ENCODE peak calls at places on chromosomes 4 and X, in five cellular contexts. U is left lung, S is A549, G is tibial artery, V is stomach. E is an unnamed sample.

GRCh38 chr4:184994010-184994622 is 24.2 kb upstream of the HELT start:
- DNase-seq in V (no peak), U (no peak), G (no peak), S (no peak), E (no peak)

GRCh38 chrX:77510007-77510406 is 62.8 kb downstream of the FGF16 start:
- DNase-seq in U (no peak), V (no peak), S (no peak), G (no peak), E (no peak)

GRCh38 chr4:147360301-147360700 is 120.6 kb upstream of the EDNRA start:
- DNase-seq in G (no peak), S (no peak), U (no peak), V (no peak), E (no peak)

GRCh38 chrX:49308604-49309269 is 5.3 kb downstream of the GAGE10 start:
- DNase-seq in U (no peak), G (no peak), S (no peak), V (no peak), E (no peak)

GRCh38 chrX:64805683-64806082 is 170.6 kb downstream of the ZC4H2 start:
- DNase-seq in V (no peak), G (no peak), S (no peak), U (no peak), E (no peak)

GRCh38 chr4:154471924-154472323 is 19.7 kb downstream of the DCHS2 start:
- DNase-seq in U (no peak), S (no peak), V (no peak), G (no peak), E (no peak)

GRCh38 chr4:169934794-169935400 is 91.3 kb downstream of the MFAP3L start:
- DNase-seq in U (no peak), S (no peak), G (no peak), V (no peak), E (no peak)

GRCh38 chr4:41029098-41029497 is 185.2 kb downstream of the APBB2 start:
- DNase-seq in V (no peak), G (no peak), U (no peak), S (no peak), E (no peak)

GRCh38 chr4:143700060-143700419 is 435 bp downstream of the FREM3 start:
- DNase-seq in U (no peak), V (no peak), G (no peak), S (no peak), E (no peak)

GRCh38 chr4:42293967-42294822 is 103.1 kb upstream of the SHISA3 start:
- DNase-seq in G (no peak), U (no peak), S (no peak), V (no peak), E (no peak)

GRCh38 chr4:66045913-66046312 is 375.6 kb upstream of the EPHA5 start:
- DNase-seq in U (no peak), V (no peak), G (no peak), S (no peak), E (no peak)

GRCh38 chr4:118329849-118330248 is 23.0 kb downstream of the PRSS12 start:
- DNase-seq in S (no peak), U (no peak), G (no peak), V (no peak), E (no peak)

GRCh38 chrX:105552395-105552794 is 269.9 kb upstream of the NRK start:
- DNase-seq in G (no peak), S (peak; percentile 17), U (no peak), V (no peak), E (no peak)

GRCh38 chr4:11416071-11416766 is 12.5 kb downstream of the HS3ST1 start:
- DNase-seq in V (no peak), U (no peak), G (no peak), S (no peak), E (no peak)

GRCh38 chr4:2083826-2084160 is 24.7 kb downstream of the NAT8L start:
- DNase-seq in V (peak; percentile 15), U (no peak), G (peak; percentile 32), S (no peak), E (no peak)

GRCh38 chr4:2082627-2083026 is 23.5 kb downstream of the NAT8L start:
- DNase-seq in U (no peak), G (no peak), S (no peak), V (no peak), E (no peak)

GRCh38 chr4:2083116-2083825 is 24.1 kb downstream of the NAT8L start:
- DNase-seq in V (peak; percentile 13), S (no peak), U (no peak), G (peak; percentile 27), E (no peak)

GRCh38 chr4:2085496-2085901 is 26.4 kb downstream of the NAT8L start:
- DNase-seq in G (peak; percentile 24), U (peak; percentile 26), S (no peak), V (peak; percentile 59), E (no peak)

DNA sequence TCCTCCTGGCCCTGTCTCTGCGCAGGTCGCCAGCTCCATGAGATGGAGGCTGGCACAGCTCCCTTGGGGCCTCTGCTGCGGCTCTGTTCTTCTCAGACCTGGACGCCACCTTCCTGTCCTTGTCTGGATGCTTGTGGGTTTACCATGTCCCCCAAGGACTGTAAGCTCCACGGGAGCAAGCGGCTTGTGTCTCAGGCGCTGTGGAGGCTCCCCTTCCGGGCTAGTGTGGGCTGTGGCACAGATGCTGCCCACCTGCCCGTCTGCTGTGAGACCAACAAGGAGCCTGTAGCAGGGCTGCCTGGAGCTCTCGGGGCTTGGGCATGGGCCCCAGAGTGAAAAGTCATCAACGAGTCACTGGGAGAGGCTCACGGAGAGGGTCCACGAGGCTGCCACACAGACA is 25.2 kb downstream of the NAT8L start:
- DNase-seq in S (no peak), U (peak; percentile 18), G (peak; percentile 55), V (peak; percentile 15), E (no peak)
- H3K4me3 ChIP-seq in S (no peak overlapping the region), U (no peak overlapping the region), G (no peak overlapping the region), V (no peak overlapping the region), E (no peak overlapping the region)

DNA sequence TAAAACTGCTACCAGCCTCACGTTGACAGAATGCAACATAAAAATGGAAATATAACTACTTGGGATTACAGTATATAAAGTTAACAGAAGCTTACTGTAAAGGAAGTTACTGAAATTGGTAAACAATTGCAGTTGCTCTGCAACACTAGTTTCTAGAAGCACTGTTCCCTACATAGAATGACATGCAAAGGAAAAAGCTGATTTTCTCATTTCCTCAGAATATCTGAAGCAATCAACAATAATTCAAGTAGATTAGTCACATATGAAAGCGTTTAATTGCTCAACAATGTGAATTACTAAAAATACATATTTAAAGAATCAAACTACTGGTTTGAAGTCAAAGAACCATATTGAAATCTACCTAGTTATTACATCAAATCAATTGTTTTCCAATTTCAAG is 31.8 kb downstream of the PDGFC start:
- DNase-seq in G (no peak), S (no peak), U (no peak), V (no peak), E (no peak)
- H3K27ac ChIP-seq in G (peak overlapping the region; percentile 80), S (no peak overlapping the region), U (no peak overlapping the region), V (no peak overlapping the region), E (peak overlapping the region; percentile 49)

GRCh38 chrX:39894626-39895025 is 203.1 kb downstream of the BCOR start:
- DNase-seq in S (peak; percentile 16), U (no peak), V (peak; percentile 33), G (no peak), E (peak; percentile 61)
- H3K4me1 ChIP-seq in S (peaks cover 50% of the 10 kb centered on the region), U (peaks cover 16% of the 10 kb centered on the region), V (peaks cover 19% of the 10 kb centered on the region), G (no peaks in the 10 kb centered on the region), E (peaks cover 49% of the 10 kb centered on the region)

DNA sequence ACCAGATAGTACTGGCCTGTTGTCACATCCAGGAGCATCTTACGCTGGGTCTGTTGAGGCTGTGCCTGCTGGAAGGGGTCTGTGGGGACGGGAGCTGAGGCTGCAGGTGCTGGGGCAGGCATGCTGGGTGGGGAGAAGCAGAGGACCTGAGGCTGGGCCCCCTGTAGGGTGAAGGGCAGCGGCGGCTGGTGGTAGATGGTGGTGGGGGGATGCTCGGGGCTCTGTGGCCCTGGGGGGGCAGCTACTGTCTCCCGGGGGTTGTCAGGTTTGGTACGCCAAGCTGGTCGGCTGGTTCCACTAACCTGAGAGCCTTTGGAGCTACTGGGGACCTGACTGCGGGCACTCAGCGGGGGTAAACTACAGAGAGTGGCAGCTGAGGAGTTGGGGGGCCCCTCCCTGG is 7.8 kb downstream of the C4orf54 start:
- DNase-seq in S (no peak), V (no peak), G (no peak), U (no peak), E (no peak)
- H3K4me3 ChIP-seq in S (no peak overlapping the region), V (no peak overlapping the region), G (no peak overlapping the region), U (no peak overlapping the region), E (no peak overlapping the region)

GRCh38 chrX:41785685-41786084 is 61.7 kb downstream of the GPR82 start:
- DNase-seq in S (no peak), U (no peak), G (no peak), V (no peak), E (no peak)

GRCh38 chrX:41789374-41789773 is 65.4 kb downstream of the GPR82 start:
- DNase-seq in S (no peak), U (no peak), G (no peak), V (no peak), E (no peak)
- H3K27ac ChIP-seq in S (no peak overlapping the region), U (no peak overlapping the region), G (no peak overlapping the region), V (no peak overlapping the region), E (no peak overlapping the region)

DNA sequence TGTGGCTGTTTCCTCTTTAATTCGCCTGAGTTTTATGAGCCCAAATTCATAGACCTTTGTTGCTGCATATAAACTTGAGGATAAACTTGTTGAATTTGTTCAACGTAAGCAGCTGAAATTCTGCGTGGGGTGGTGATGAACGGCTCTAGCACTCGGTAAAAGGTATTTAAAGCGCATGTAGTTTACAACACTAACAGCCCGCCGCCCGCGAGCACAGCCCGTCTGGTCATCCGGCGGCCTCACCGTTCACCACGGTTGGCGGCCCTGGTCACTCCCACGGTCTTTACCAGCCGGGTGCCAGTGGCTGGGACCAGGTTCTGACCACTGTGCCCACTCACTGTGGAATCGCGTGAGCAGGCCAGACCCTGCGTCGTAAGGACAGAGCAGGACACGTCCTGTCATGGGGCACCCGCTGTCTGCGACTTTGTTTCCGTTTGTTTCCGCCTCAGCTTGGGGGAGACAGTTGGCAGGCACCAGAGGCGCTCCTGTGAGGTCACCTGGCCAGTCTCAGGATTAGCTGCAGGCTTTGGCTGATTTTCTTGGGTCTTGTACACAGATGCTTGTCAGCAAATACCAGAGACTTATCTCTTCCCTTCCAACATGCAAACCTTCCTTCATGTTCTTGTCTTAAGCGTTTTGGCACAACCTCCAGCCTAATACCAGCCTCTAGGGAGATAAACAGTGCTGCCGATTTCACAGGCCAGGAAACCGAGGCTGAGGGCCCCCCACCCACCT is 36.8 kb upstream of the SPON2 start:
- DNase-seq in V (no peak), G (peak; percentile 68), U (peak; percentile 32), S (no peak), E (no peak)
- H3K4me1 ChIP-seq in V (peaks cover 71% of the 10 kb centered on the region), G (peaks cover 10% of the 10 kb centered on the region), U (peaks cover 60% of the 10 kb centered on the region), S (no peaks in the 10 kb centered on the region), E (no peaks in the 10 kb centered on the region)

DNA sequence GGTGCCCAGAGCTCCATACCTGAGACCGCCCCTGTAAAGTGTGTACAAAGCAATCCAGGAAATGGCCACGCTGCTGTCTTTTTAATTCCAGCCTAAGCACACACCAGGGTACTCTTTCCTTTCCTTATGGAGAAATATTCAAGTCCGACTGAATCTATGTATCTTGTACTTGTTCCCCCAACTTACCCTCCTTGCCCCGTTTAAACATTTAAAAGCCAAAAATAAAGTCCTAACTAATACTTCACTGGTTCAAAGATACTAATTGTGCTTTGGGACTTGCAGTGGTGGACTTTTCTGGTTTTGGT is 731 bp upstream of the AMMECR1 start:
- DNase-seq in U (no peak), S (peak; percentile 31), V (peak; percentile 27), G (no peak), E (no peak)
- H3K4me3 ChIP-seq in U (peak overlapping the region; percentile 21), S (peak overlapping the region; percentile 96), V (peak overlapping the region; percentile 68), G (peak overlapping the region; percentile 86), E (peak overlapping the region; percentile 91)

E was measured in SJSA1.